ENCODE peak calls at places on chromosomes 3 and 15, in ten cellular contexts. J is uterus; C is adipocyte; H is cardiac muscle cell; N is aorta; I is lower lobe of right lung; M is IMR-90; R is ovary; K is CD8-positive, alpha-beta T cell; E is spleen. L is an unnamed sample. For H3K27me3, the result is how much of the 10 kb centered on the place peaks cover.

GRCh38 chr15:82044373-82045178 is 1.2 kb downstream of the MEX3B start:
- DNase-seq in R (peak), N (peak), E (peak), I (peak), C (peak), H (peak), J (peak), K (peak), M (peak), L (peak)

GRCh38 chr3:49865198-49865784 is 4.4 kb downstream of the CAMKV start:
- DNase-seq in J (no peak), M (no peak), H (no peak), N (no peak), C (no peak), R (no peak), I (no peak), K (no peak), E (no peak), L (no peak)

GRCh38 chr15:82799183-82799841 is 6.6 kb downstream of the FSD2 start:
- DNase-seq in R (no peak), I (no peak), H (no peak), J (no peak), K (no peak), E (no peak), M (no peak), N (no peak), C (no peak), L (no peak)

GRCh38 chr3:54320376-54320775 is 198.0 kb downstream of the CACNA2D3 start:
- DNase-seq in J (no peak), I (no peak), C (no peak), K (no peak), R (no peak), N (no peak), H (no peak), E (no peak), M (no peak), L (peak)

GRCh38 chr3:97958796-97959195 is 13.4 kb downstream of the RIOX2 start:
- DNase-seq in M (no peak), N (no peak), C (no peak), J (no peak), I (no peak), K (no peak), E (no peak), H (no peak), R (no peak), L (no peak)

GRCh38 chr15:32935139-32935538 is 217.3 kb downstream of the GREM1 start:
- DNase-seq in R (no peak), N (no peak), H (no peak), I (no peak), M (no peak), E (no peak), C (no peak), J (no peak), K (no peak), L (no peak)

GRCh38 chr3:71166839-71167238 is 416.7 kb downstream of the FOXP1 start:
- DNase-seq in J (no peak), E (no peak), K (no peak), N (no peak), R (no peak), H (no peak), C (no peak), M (no peak), I (no peak), L (no peak)

GRCh38 chr3:185489462-185489861 is 9.4 kb downstream of the TMEM41A start:
- DNase-seq in M (no peak), E (no peak), I (no peak), H (no peak), R (no peak), J (no peak), C (no peak), K (no peak), N (no peak), L (no peak)

GRCh38 chr3:124584552-124585391 is 145.5 kb upstream of the UMPS start:
- DNase-seq in N (peak), J (peak), E (peak), M (peak), K (peak), R (peak), C (peak), I (peak), H (peak), L (peak)

GRCh38 chr3:53375019-53375418 is 27.7 kb upstream of the DCP1A start:
- DNase-seq in H (peak), E (peak), N (peak), M (peak), I (peak), R (peak), C (peak), K (peak), J (peak), L (peak)

GRCh38 chr15:87209891-87210649 is 1046.5 kb downstream of the NTRK3 start:
- DNase-seq in J (no peak), C (no peak), H (no peak), R (no peak), I (no peak), E (no peak), N (no peak), K (no peak), M (no peak), L (no peak)

GRCh38 chr3:83523470-83524073 is 1435.2 kb upstream of the CADM2 start:
- DNase-seq in R (no peak), E (no peak), H (peak), N (no peak), M (no peak), I (no peak), J (no peak), C (peak), K (no peak), L (peak)

GRCh38 chr15:64490598-64491259 is 30.4 kb downstream of the ZNF609 start:
- DNase-seq in E (no peak), N (no peak), I (no peak), C (peak), H (no peak), R (no peak), M (peak), J (no peak), K (no peak), L (peak)

GRCh38 chr15:48603123-48603500 is 42.4 kb downstream of the FBN1 start:
- DNase-seq in H (no peak), E (no peak), I (no peak), R (no peak), J (no peak), K (no peak), N (no peak), M (no peak), C (no peak), L (no peak)

GRCh38 chr15:66369773-66370651 is 13.5 kb upstream of the TIPIN start:
- DNase-seq in K (no peak), E (no peak), R (no peak), J (no peak), C (peak), N (no peak), I (no peak), H (no peak), M (peak), L (no peak)

DNA sequence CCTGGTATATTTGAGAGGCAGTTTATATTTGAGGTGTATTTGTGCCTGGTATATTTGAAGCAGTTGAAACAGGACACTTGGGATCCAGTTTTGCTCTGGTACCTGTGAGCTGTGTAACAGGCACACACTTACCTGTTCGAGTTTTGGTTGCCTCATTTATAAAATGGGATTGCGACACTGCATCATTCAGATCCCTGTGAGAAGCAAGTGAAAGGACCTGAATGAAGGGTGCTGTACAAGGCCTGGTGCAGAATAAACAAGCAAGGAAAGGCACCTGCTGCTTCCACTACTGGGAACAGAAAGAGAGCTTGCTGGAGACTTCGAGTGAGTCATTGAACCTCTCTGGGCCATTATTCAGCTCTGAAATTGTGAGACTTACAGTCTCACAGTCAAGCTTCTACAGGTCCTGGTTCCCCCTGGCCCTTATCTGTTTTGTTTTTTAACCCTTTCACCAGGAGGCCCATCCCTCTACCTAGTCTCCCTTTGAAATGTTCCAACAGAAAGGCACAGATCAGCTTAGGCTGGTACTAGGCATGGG is 11.5 kb downstream of the FETUB start:
- DNase-seq in E (no peak), M (no peak), K (no peak), N (no peak), H (no peak), C (no peak), I (no peak), R (no peak), J (no peak), L (no peak)
- H3K27me3 ChIP-seq in E (under half), M (under half), K (under half), N (under half), H (under half), C (under half), I (under half), R (under half), J (under half), L (under half)

DNA sequence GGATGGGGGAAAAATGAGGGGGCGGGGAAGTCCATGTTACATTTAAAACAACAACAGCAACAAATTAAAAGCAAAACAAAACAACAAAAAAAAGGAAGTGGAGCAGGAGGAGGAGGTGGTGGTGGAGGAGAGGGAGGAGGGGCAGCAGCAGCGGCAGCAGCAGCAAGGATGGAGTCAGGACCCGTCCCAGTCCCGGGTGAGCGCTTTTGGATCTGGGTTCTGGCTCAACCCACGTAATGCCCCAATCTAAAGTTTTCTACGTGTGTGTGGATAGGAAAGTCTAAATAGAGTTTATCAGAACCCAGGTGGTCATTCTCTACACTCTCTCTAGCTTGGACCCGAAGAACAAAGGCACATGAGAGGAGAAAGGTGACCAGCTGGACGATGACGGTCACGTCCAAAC is 721 bp upstream of the ISL2 start:
- DNase-seq in E (no peak), C (no peak), I (no peak), M (no peak), H (no peak), N (no peak), R (no peak), J (no peak), K (no peak), L (no peak)
- H3K27me3 ChIP-seq in E (half or more), C (half or more), I (half or more), M (under half), H (half or more), N (under half), R (under half), J (under half), K (half or more), L (under half)

GRCh38 chr15:71088683-71089082 is 26.6 kb upstream of the THSD4 start:
- DNase-seq in H (no peak), K (no peak), C (no peak), M (no peak), J (no peak), E (no peak), I (no peak), R (no peak), N (no peak), L (no peak)
- H3K27me3 ChIP-seq in H (under half), K (under half), C (under half), M (under half), J (under half), E (under half), I (under half), R (under half), N (under half), L (under half)

GRCh38 chr15:41501961-41502786 is 8.5 kb downstream of the ITPKA start:
- DNase-seq in M (no peak), J (no peak), K (peak), N (no peak), I (peak), E (peak), H (peak), R (no peak), C (peak), L (no peak)

GRCh38 chr15:41504751-41505492 is 8.7 kb downstream of the LTK start:
- DNase-seq in K (no peak), J (no peak), M (no peak), N (no peak), H (no peak), E (no peak), C (no peak), R (no peak), I (no peak), L (no peak)

GRCh38 chr15:41502787-41503668 is 9.4 kb downstream of the ITPKA start:
- DNase-seq in I (no peak), J (no peak), M (no peak), N (no peak), E (no peak), R (no peak), H (no peak), C (no peak), K (no peak), L (no peak)

GRCh38 chr15:41505776-41506175 is 7.9 kb downstream of the LTK start:
- DNase-seq in K (no peak), M (no peak), N (no peak), J (no peak), I (no peak), H (no peak), R (no peak), C (no peak), E (no peak), L (no peak)

GRCh38 chr15:41503669-41504010 is 10.0 kb downstream of the ITPKA start:
- DNase-seq in C (no peak), R (no peak), E (no peak), M (no peak), N (no peak), H (no peak), J (no peak), I (no peak), K (no peak), L (no peak)
- H3K27me3 ChIP-seq in C (half or more), R (under half), E (half or more), M (under half), N (under half), H (half or more), J (under half), I (under half), K (under half), L (under half)

GRCh38 chr15:77823736-77824135 is 191.0 kb upstream of the LINGO1 start:
- DNase-seq in E (no peak), R (no peak), C (no peak), H (no peak), N (no peak), I (no peak), J (no peak), M (no peak), K (no peak), L (no peak)

GRCh38 chr15:77822631-77823230 is 190.0 kb upstream of the LINGO1 start:
- DNase-seq in E (no peak), C (no peak), H (peak), K (no peak), M (no peak), R (no peak), N (no peak), J (no peak), I (no peak), L (no peak)

GRCh38 chr15:77819841-77820728 is 187.4 kb upstream of the LINGO1 start:
- DNase-seq in J (no peak), C (peak), R (no peak), K (no peak), E (no peak), H (peak), N (no peak), M (no peak), I (no peak), L (peak)

GRCh38 chr15:77821188-77821958 is 188.7 kb upstream of the LINGO1 start:
- DNase-seq in K (no peak), R (peak), C (peak), N (peak), I (no peak), E (no peak), J (no peak), H (peak), M (peak), L (peak)

GRCh38 chr15:77821959-77822256 is 189.2 kb upstream of the LINGO1 start:
- DNase-seq in J (no peak), E (no peak), K (no peak), M (no peak), I (no peak), R (no peak), C (no peak), H (no peak), N (no peak), L (no peak)
- H3K27me3 ChIP-seq in J (under half), E (half or more), K (under half), M (half or more), I (half or more), R (under half), C (half or more), H (half or more), N (under half), L (under half)

GRCh38 chr3:127209840-127210653 is 17.1 kb downstream of the PRR23E start:
- DNase-seq in E (peak), J (no peak), M (no peak), R (peak), K (no peak), N (no peak), C (no peak), I (no peak), H (no peak), L (no peak)
- H3K27me3 ChIP-seq in E (under half), J (under half), M (under half), R (under half), K (under half), N (under half), C (under half), I (under half), H (under half), L (under half)

GRCh38 chr15:40941078-40941527 is 12.0 kb downstream of the DLL4 start:
- DNase-seq in J (no peak), E (no peak), C (no peak), H (no peak), R (no peak), I (no peak), N (no peak), M (no peak), K (no peak), L (no peak)
- H3K27me3 ChIP-seq in J (under half), E (under half), C (under half), H (under half), R (under half), I (under half), N (under half), M (under half), K (under half), L (under half)

DNA sequence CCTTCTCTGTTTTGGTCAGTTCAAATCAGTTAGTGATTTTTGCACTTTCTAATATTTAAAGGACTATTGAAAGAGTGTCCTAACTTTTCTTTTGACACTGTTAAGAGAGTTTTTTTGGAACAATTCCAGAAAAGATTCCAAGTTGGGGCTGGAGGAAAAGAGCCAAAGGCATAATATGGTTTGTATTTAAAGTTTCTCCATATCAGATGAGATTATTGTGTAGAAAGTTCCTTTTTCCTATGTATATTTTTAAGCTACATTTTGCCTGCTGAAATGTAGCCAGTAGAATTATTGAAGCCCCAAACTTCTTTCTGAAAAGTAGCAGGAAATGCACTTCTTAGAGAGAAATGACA is 136.5 kb upstream of the TSC22D2 start:
- DNase-seq in I (no peak), M (no peak), R (no peak), K (no peak), C (peak), H (no peak), N (no peak), J (no peak), E (no peak), L (no peak)
- H3K27me3 ChIP-seq in I (under half), M (under half), R (under half), K (under half), C (under half), H (under half), N (under half), J (under half), E (under half), L (under half)

GRCh38 chr15:55744026-55744655 is 1.2 kb upstream of the PRTG start:
- DNase-seq in H (no peak), M (no peak), N (no peak), E (no peak), K (no peak), C (no peak), I (no peak), J (no peak), R (no peak), L (no peak)
- H3K27me3 ChIP-seq in H (under half), M (under half), N (under half), E (half or more), K (under half), C (under half), I (under half), J (under half), R (under half), L (under half)

L was measured in MG63.